ENCODE peak calls at places on chromosomes 1 and 21, in five cellular contexts. One of them, this sample, is unnamed.

GRCh38 chr1:167221804-167222610 is 1.3 kb downstream of the POU2F1 start:
- DNase-seq in upper lobe of left lung: peak; percentile 80
- DNase-seq in IMR-90: peak; percentile 77
- DNase-seq in GM13976: peak; percentile 63
- DNase-seq in heart left ventricle: peak; percentile 62
- DNase-seq in this sample: peak; percentile 73

GRCh38 chr1:151990856-151991198 is 2.8 kb downstream of the S100A10 start:
- DNase-seq in heart left ventricle: peak; percentile 56
- DNase-seq in IMR-90: peak; percentile 79
- DNase-seq in GM13976: no peak
- DNase-seq in upper lobe of left lung: peak; percentile 62
- DNase-seq in this sample: no peak

GRCh38 chr1:79079770-79080169 is 73.2 kb upstream of the ADGRL4 start:
- DNase-seq in heart left ventricle: peak; percentile 51
- DNase-seq in upper lobe of left lung: no peak
- DNase-seq in GM13976: no peak
- DNase-seq in IMR-90: peak; percentile 93
- DNase-seq in this sample: no peak

GRCh38 chr1:65148548-65149390 is 766 bp downstream of the AK4 start:
- DNase-seq in GM13976: peak; percentile 82
- DNase-seq in upper lobe of left lung: peak; percentile 23
- DNase-seq in IMR-90: peak; percentile 19
- DNase-seq in heart left ventricle: peak; percentile 41
- DNase-seq in this sample: peak; percentile 73

GRCh38 chr1:210087058-210087457 is 145.5 kb upstream of the SERTAD4 start:
- DNase-seq in heart left ventricle: no peak
- DNase-seq in upper lobe of left lung: no peak
- DNase-seq in IMR-90: no peak
- DNase-seq in GM13976: no peak
- DNase-seq in this sample: no peak

GRCh38 chr1:226681652-226682493 is 57.2 kb downstream of the ITPKB start:
- DNase-seq in heart left ventricle: no peak
- DNase-seq in IMR-90: no peak
- DNase-seq in upper lobe of left lung: no peak
- DNase-seq in GM13976: no peak
- DNase-seq in this sample: no peak

GRCh38 chr1:209613351-209614150 is 30.0 kb downstream of the CAMK1G start:
- DNase-seq in IMR-90: no peak
- DNase-seq in upper lobe of left lung: no peak
- DNase-seq in GM13976: peak; percentile 7
- DNase-seq in heart left ventricle: no peak
- DNase-seq in this sample: no peak

GRCh38 chr1:223759273-223759672 is 46.9 kb downstream of the CAPN2 start:
- DNase-seq in upper lobe of left lung: no peak
- DNase-seq in GM13976: no peak
- DNase-seq in heart left ventricle: no peak
- DNase-seq in IMR-90: no peak
- DNase-seq in this sample: no peak

GRCh38 chr1:119828266-119828665 is 17.0 kb upstream of the REG4 start:
- DNase-seq in heart left ventricle: no peak
- DNase-seq in IMR-90: peak; percentile 72
- DNase-seq in GM13976: no peak
- DNase-seq in upper lobe of left lung: no peak
- DNase-seq in this sample: no peak

GRCh38 chr1:153534226-153534932 is 1.4 kb downstream of the S100A6 start:
- DNase-seq in upper lobe of left lung: no peak
- DNase-seq in GM13976: no peak
- DNase-seq in IMR-90: peak; percentile 50
- DNase-seq in heart left ventricle: no peak
- DNase-seq in this sample: no peak

GRCh38 chr1:20663365-20663764 is 2.2 kb upstream of the DDOST start:
- DNase-seq in IMR-90: no peak
- DNase-seq in heart left ventricle: no peak
- DNase-seq in upper lobe of left lung: no peak
- DNase-seq in GM13976: no peak
- DNase-seq in this sample: no peak

GRCh38 chr1:248923932-248924331 is 17.9 kb downstream of the PGBD2 start:
- DNase-seq in IMR-90: no peak
- DNase-seq in upper lobe of left lung: no peak
- DNase-seq in GM13976: no peak
- DNase-seq in heart left ventricle: no peak
- DNase-seq in this sample: no peak

GRCh38 chr1:247883346-247883745 is 12.0 kb upstream of the OR2W3 start:
- DNase-seq in upper lobe of left lung: no peak
- DNase-seq in IMR-90: no peak
- DNase-seq in heart left ventricle: no peak
- DNase-seq in GM13976: no peak
- DNase-seq in this sample: no peak

GRCh38 chr1:165403835-165404482 is 41.0 kb downstream of the RXRG start:
- DNase-seq in upper lobe of left lung: peak; percentile 29
- DNase-seq in GM13976: peak; percentile 50
- DNase-seq in IMR-90: no peak
- DNase-seq in heart left ventricle: no peak
- DNase-seq in this sample: no peak

GRCh38 chr1:224092111-224092510 is 21.8 kb upstream of the FBXO28 start:
- DNase-seq in GM13976: no peak
- DNase-seq in IMR-90: no peak
- DNase-seq in heart left ventricle: no peak
- DNase-seq in upper lobe of left lung: no peak
- DNase-seq in this sample: no peak

GRCh38 chr1:12144236-12144635 is 22.6 kb upstream of the TNFRSF1B start:
- DNase-seq in upper lobe of left lung: peak; percentile 65
- DNase-seq in heart left ventricle: no peak
- DNase-seq in GM13976: no peak
- DNase-seq in IMR-90: no peak
- DNase-seq in this sample: no peak

GRCh38 chr1:66788231-66788939 is 12.7 kb downstream of the INSL5 start:
- DNase-seq in IMR-90: no peak
- DNase-seq in heart left ventricle: no peak
- DNase-seq in upper lobe of left lung: no peak
- DNase-seq in GM13976: peak; percentile 27
- DNase-seq in this sample: no peak

GRCh38 chr1:156581661-156582387 is 2.3 kb downstream of the TTC24 start:
- DNase-seq in heart left ventricle: no peak
- DNase-seq in GM13976: no peak
- DNase-seq in upper lobe of left lung: no peak
- DNase-seq in IMR-90: no peak
- DNase-seq in this sample: no peak

GRCh38 chr21:41884501-41885030 is 5.4 kb upstream of the PRDM15 start:
- DNase-seq in heart left ventricle: no peak
- DNase-seq in GM13976: no peak
- DNase-seq in IMR-90: no peak
- DNase-seq in upper lobe of left lung: no peak
- DNase-seq in this sample: no peak

GRCh38 chr1:156285437-156285836 is 1.3 kb downstream of the TMEM79 start:
- DNase-seq in IMR-90: no peak
- DNase-seq in upper lobe of left lung: no peak
- DNase-seq in heart left ventricle: no peak
- DNase-seq in GM13976: no peak
- DNase-seq in this sample: no peak

GRCh38 chr1:200409203-200409760 is 554 bp downstream of the ZNF281 start:
- DNase-seq in IMR-90: peak; percentile 33
- DNase-seq in GM13976: peak; percentile 52
- DNase-seq in upper lobe of left lung: peak; percentile 49
- DNase-seq in heart left ventricle: peak; percentile 21
- DNase-seq in this sample: peak; percentile 70

GRCh38 chr1:232587141-232588008 is 42.6 kb downstream of the SIPA1L2 start:
- DNase-seq in GM13976: no peak
- DNase-seq in upper lobe of left lung: no peak
- DNase-seq in heart left ventricle: no peak
- DNase-seq in IMR-90: no peak
- DNase-seq in this sample: no peak

DNA sequence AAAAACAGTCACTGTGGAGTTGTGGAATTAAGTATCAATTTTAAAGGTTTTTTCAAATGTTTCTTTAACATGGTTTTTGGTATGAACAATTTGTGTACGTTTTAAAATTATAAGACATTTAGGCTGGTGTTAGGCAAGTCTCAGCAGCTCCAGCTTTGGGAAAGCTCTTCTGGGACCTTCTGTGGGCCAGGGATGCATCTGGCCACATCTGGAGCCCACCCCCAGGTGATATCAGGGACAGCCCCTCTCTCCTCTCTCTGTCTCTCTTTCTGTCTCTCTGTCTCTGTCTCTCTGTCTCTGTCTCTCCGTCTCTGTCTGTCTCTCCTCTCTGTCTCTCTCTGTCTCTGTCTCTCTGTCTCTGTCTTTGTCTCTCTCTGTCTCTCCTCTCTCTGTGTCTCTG is 1.3 kb upstream of the COL6A1 start:
- DNase-seq in IMR-90: no peak
- DNase-seq in upper lobe of left lung: no peak
- DNase-seq in GM13976: no peak
- DNase-seq in heart left ventricle: no peak
- DNase-seq in this sample: no peak
- TF ChIP-seq CTCF in IMR-90: no peak
- TF ChIP-seq CTCF in upper lobe of left lung: no peak
- TF ChIP-seq CTCF in GM13976: no peak
- TF ChIP-seq CTCF in heart left ventricle: no peak
- TF ChIP-seq CTCF in this sample: no peak

GRCh38 chr1:40868051-40868723 is 6.0 kb upstream of the CITED4 start:
- DNase-seq in upper lobe of left lung: peak; percentile 61
- DNase-seq in GM13976: no peak
- DNase-seq in heart left ventricle: no peak
- DNase-seq in IMR-90: peak; percentile 84
- DNase-seq in this sample: no peak
- TF ChIP-seq CTCF in upper lobe of left lung: no peak
- TF ChIP-seq CTCF in GM13976: no peak
- TF ChIP-seq CTCF in heart left ventricle: no peak
- TF ChIP-seq CTCF in IMR-90: no peak
- TF ChIP-seq CTCF in this sample: no peak

DNA sequence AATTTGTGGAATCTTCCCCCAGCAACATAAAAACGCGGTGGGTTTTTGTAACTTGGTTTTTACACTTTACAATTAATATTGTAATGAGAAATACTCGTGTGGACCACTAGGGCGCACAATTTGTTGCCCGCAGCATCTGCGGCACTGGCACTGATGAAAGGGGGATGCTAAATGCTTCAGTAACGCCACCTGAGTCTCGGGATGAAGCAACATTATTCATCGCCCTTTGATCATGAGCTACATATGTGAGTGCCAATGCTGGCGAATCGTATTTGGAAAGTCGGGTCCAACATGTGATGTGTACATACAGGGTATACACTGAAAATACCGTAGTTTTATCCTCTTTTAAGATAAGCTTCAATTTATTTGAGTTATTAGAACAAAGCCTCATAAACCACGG is 34.2 kb upstream of the COX20 start:
- DNase-seq in heart left ventricle: peak; percentile 30
- DNase-seq in GM13976: peak; percentile 76
- DNase-seq in upper lobe of left lung: peak; percentile 29
- DNase-seq in IMR-90: peak; percentile 13
- DNase-seq in this sample: no peak
- TF ChIP-seq CTCF in heart left ventricle: peak; percentile 65
- TF ChIP-seq CTCF in GM13976: peak; percentile 28
- TF ChIP-seq CTCF in upper lobe of left lung: peak; percentile 56
- TF ChIP-seq CTCF in IMR-90: peak; percentile 60
- TF ChIP-seq CTCF in this sample: peak; percentile 75

DNA sequence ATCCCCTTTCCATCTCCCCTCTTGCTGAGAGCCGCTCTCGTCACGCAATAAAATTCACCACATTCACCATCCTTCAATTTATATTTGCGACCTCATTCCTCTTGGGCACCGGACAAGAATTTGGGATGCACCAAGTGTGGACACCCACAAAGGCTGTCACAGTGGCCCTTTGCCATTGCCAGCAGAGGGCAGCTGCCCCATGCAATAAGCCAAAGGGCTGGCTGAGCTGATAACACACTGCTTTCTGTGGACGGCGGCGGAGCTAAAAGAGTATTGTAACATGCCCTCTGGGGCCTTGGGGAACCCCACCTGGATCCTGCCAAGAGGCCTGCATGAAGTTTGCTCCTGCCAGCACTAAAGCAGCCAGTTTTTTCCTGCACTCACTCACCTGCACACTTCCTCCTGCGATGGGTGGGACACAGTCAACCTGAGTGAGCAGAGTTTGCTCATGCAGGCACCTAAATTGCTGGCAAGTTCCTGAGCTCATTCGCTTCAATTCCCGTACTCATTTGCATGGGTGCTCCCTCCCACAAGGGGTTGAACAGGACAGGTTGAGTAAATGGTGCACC is 792.3 kb upstream of the ADAMTS5 start:
- DNase-seq in heart left ventricle: no peak
- DNase-seq in IMR-90: no peak
- DNase-seq in GM13976: no peak
- DNase-seq in upper lobe of left lung: peak; percentile 28
- DNase-seq in this sample: no peak
- TF ChIP-seq CTCF in heart left ventricle: peak; percentile 34
- TF ChIP-seq CTCF in IMR-90: peak; percentile 20
- TF ChIP-seq CTCF in GM13976: no peak
- TF ChIP-seq CTCF in upper lobe of left lung: peak; percentile 28
- TF ChIP-seq CTCF in this sample: peak; percentile 54

DNA sequence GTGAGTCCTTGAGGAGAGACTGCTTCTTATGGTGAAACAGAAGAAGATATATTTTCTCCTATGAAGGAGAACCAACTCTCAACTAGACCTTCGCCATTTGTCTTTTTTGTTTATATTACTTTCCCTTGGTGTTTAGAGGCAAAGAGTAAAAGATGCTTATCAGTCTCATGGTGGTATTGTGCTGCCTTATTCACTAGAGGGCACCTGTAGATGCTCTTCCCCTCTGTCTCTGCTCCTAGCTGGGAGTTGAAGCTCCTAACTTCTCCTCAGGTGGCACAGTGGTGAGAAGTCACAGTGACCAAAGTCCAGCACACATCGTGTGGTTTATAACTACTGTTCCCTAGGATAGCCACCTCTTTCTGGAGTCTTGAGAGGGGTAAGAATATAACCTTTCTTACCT is 1359.6 kb downstream of the PLA2G4A start:
- DNase-seq in heart left ventricle: no peak
- DNase-seq in GM13976: no peak
- DNase-seq in IMR-90: no peak
- DNase-seq in upper lobe of left lung: no peak
- DNase-seq in this sample: no peak
- TF ChIP-seq CTCF in heart left ventricle: no peak
- TF ChIP-seq CTCF in GM13976: no peak
- TF ChIP-seq CTCF in IMR-90: no peak
- TF ChIP-seq CTCF in upper lobe of left lung: no peak
- TF ChIP-seq CTCF in this sample: no peak

This sample was measured in type B pancreatic cell.